ENCODE peak calls at places on chromosomes 11 and 22, in ten cellular contexts. One of them, this sample, is unnamed.

GRCh38 chr22:24486501-24486921 is 8.6 kb upstream of the UPB1 start:
- DNase-seq in PC-9: peak; percentile 34
- DNase-seq in thoracic aorta: no peak
- DNase-seq in heart right ventricle: no peak
- DNase-seq in endothelial cell of umbilical vein: peak; percentile 77
- DNase-seq in aorta: no peak
- DNase-seq in transverse colon: no peak
- DNase-seq in spleen: no peak
- DNase-seq in NT2/D1: no peak
- DNase-seq in tibial nerve: no peak
- DNase-seq in this sample: no peak

GRCh38 chr22:21834869-21835268 is 32.6 kb downstream of the MAPK1 start:
- DNase-seq in tibial nerve: no peak
- DNase-seq in thoracic aorta: no peak
- DNase-seq in aorta: no peak
- DNase-seq in spleen: no peak
- DNase-seq in heart right ventricle: no peak
- DNase-seq in transverse colon: no peak
- DNase-seq in PC-9: no peak
- DNase-seq in endothelial cell of umbilical vein: no peak
- DNase-seq in NT2/D1: no peak
- DNase-seq in this sample: no peak

GRCh38 chr11:95576149-95576851 is 213.3 kb downstream of the FAM76B start:
- DNase-seq in endothelial cell of umbilical vein: no peak
- DNase-seq in PC-9: no peak
- DNase-seq in transverse colon: no peak
- DNase-seq in heart right ventricle: no peak
- DNase-seq in aorta: no peak
- DNase-seq in spleen: no peak
- DNase-seq in tibial nerve: no peak
- DNase-seq in NT2/D1: no peak
- DNase-seq in thoracic aorta: no peak
- DNase-seq in this sample: no peak

GRCh38 chr11:101738494-101738893 is 154.7 kb upstream of the TRPC6 start:
- DNase-seq in NT2/D1: no peak
- DNase-seq in endothelial cell of umbilical vein: no peak
- DNase-seq in spleen: no peak
- DNase-seq in transverse colon: no peak
- DNase-seq in aorta: no peak
- DNase-seq in PC-9: no peak
- DNase-seq in tibial nerve: no peak
- DNase-seq in heart right ventricle: no peak
- DNase-seq in thoracic aorta: no peak
- DNase-seq in this sample: no peak

GRCh38 chr11:126347751-126348628 is 7.5 kb upstream of the ST3GAL4 start:
- DNase-seq in tibial nerve: no peak
- DNase-seq in endothelial cell of umbilical vein: no peak
- DNase-seq in PC-9: no peak
- DNase-seq in spleen: peak; percentile 74
- DNase-seq in aorta: peak; percentile 63
- DNase-seq in thoracic aorta: no peak
- DNase-seq in NT2/D1: no peak
- DNase-seq in transverse colon: no peak
- DNase-seq in heart right ventricle: no peak
- DNase-seq in this sample: no peak

GRCh38 chr11:1199689-1200610 is 22.9 kb upstream of the MUC5B start:
- DNase-seq in aorta: peak; percentile 75
- DNase-seq in spleen: peak; percentile 70
- DNase-seq in NT2/D1: no peak
- DNase-seq in endothelial cell of umbilical vein: no peak
- DNase-seq in PC-9: no peak
- DNase-seq in heart right ventricle: no peak
- DNase-seq in thoracic aorta: no peak
- DNase-seq in tibial nerve: no peak
- DNase-seq in transverse colon: peak; percentile 30
- DNase-seq in this sample: peak; percentile 6

GRCh38 chr11:30586251-30587144 is at the start of gene MPPED2:
- DNase-seq in thoracic aorta: no peak
- DNase-seq in PC-9: no peak
- DNase-seq in tibial nerve: no peak
- DNase-seq in heart right ventricle: peak; percentile 57
- DNase-seq in NT2/D1: peak; percentile 33
- DNase-seq in endothelial cell of umbilical vein: no peak
- DNase-seq in transverse colon: peak; percentile 25
- DNase-seq in spleen: peak; percentile 83
- DNase-seq in aorta: peak; percentile 83
- DNase-seq in this sample: no peak

GRCh38 chr22:40654522-40655167 is 18.1 kb upstream of the MRTFA start:
- DNase-seq in spleen: no peak
- DNase-seq in heart right ventricle: peak; percentile 77
- DNase-seq in tibial nerve: peak; percentile 68
- DNase-seq in thoracic aorta: no peak
- DNase-seq in transverse colon: peak; percentile 37
- DNase-seq in PC-9: no peak
- DNase-seq in aorta: no peak
- DNase-seq in endothelial cell of umbilical vein: peak; percentile 60
- DNase-seq in NT2/D1: no peak
- DNase-seq in this sample: no peak

GRCh38 chr11:78065239-78065638 is 1.6 kb downstream of the THRSP start:
- DNase-seq in transverse colon: no peak
- DNase-seq in aorta: no peak
- DNase-seq in endothelial cell of umbilical vein: no peak
- DNase-seq in heart right ventricle: no peak
- DNase-seq in NT2/D1: no peak
- DNase-seq in PC-9: no peak
- DNase-seq in tibial nerve: no peak
- DNase-seq in spleen: no peak
- DNase-seq in thoracic aorta: no peak
- DNase-seq in this sample: no peak

GRCh38 chr11:94895971-94896370 is 77.4 kb downstream of the CWC15 start:
- DNase-seq in tibial nerve: no peak
- DNase-seq in aorta: no peak
- DNase-seq in heart right ventricle: no peak
- DNase-seq in endothelial cell of umbilical vein: peak; percentile 43
- DNase-seq in transverse colon: no peak
- DNase-seq in spleen: no peak
- DNase-seq in PC-9: no peak
- DNase-seq in NT2/D1: no peak
- DNase-seq in thoracic aorta: no peak
- DNase-seq in this sample: no peak

GRCh38 chr11:50032574-50032973 is at the start of gene OR4C45:
- DNase-seq in aorta: no peak
- DNase-seq in PC-9: no peak
- DNase-seq in thoracic aorta: no peak
- DNase-seq in endothelial cell of umbilical vein: no peak
- DNase-seq in heart right ventricle: no peak
- DNase-seq in spleen: no peak
- DNase-seq in NT2/D1: no peak
- DNase-seq in transverse colon: no peak
- DNase-seq in tibial nerve: no peak
- DNase-seq in this sample: no peak

GRCh38 chr11:50030193-50030592 is 2.5 kb upstream of the OR4C45 start:
- DNase-seq in thoracic aorta: no peak
- DNase-seq in transverse colon: no peak
- DNase-seq in aorta: no peak
- DNase-seq in PC-9: no peak
- DNase-seq in NT2/D1: no peak
- DNase-seq in spleen: no peak
- DNase-seq in endothelial cell of umbilical vein: no peak
- DNase-seq in heart right ventricle: no peak
- DNase-seq in tibial nerve: no peak
- DNase-seq in this sample: no peak
- H3K9me3 ChIP-seq in thoracic aorta: no peaks in the 10 kb centered on the region
- H3K9me3 ChIP-seq in transverse colon: no peaks in the 10 kb centered on the region
- H3K9me3 ChIP-seq in aorta: peaks cover 3% of the 10 kb centered on the region
- H3K9me3 ChIP-seq in PC-9: no peaks in the 10 kb centered on the region
- H3K9me3 ChIP-seq in NT2/D1: no peaks in the 10 kb centered on the region
- H3K9me3 ChIP-seq in spleen: peaks cover 18% of the 10 kb centered on the region
- H3K9me3 ChIP-seq in endothelial cell of umbilical vein: peaks cover 2% of the 10 kb centered on the region
- H3K9me3 ChIP-seq in heart right ventricle: no peaks in the 10 kb centered on the region
- H3K9me3 ChIP-seq in tibial nerve: no peaks in the 10 kb centered on the region
- H3K9me3 ChIP-seq in this sample: no peaks in the 10 kb centered on the region

DNA sequence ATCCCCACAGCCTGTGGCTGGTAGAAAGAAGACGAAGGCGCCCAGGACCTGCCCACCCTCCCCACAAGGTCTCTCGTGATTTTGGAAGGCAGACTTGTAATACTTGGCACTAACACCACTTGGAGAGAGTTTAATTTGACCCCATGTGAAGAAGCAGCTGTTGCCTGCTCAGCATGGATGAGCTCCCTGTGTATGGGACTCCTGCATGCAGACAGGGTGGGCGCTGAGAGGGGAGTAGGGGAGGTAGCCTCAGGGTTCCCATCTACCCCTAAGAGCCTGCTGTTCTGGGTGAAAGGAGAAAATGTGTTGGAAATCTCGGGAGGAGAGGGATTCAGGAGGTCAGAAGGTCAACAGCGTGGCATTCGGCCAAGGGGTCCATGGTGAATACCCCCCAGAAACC is 625.9 kb downstream of the TBC1D22A start:
- DNase-seq in heart right ventricle: no peak
- DNase-seq in transverse colon: no peak
- DNase-seq in spleen: peak; percentile 23
- DNase-seq in aorta: no peak
- DNase-seq in endothelial cell of umbilical vein: no peak
- DNase-seq in tibial nerve: no peak
- DNase-seq in PC-9: no peak
- DNase-seq in NT2/D1: no peak
- DNase-seq in thoracic aorta: no peak
- DNase-seq in this sample: no peak
- H3K9me3 ChIP-seq in heart right ventricle: no peaks in the 10 kb centered on the region
- H3K9me3 ChIP-seq in transverse colon: no peaks in the 10 kb centered on the region
- H3K9me3 ChIP-seq in spleen: no peaks in the 10 kb centered on the region
- H3K9me3 ChIP-seq in aorta: no peaks in the 10 kb centered on the region
- H3K9me3 ChIP-seq in endothelial cell of umbilical vein: no peaks in the 10 kb centered on the region
- H3K9me3 ChIP-seq in tibial nerve: no peaks in the 10 kb centered on the region
- H3K9me3 ChIP-seq in PC-9: no peaks in the 10 kb centered on the region
- H3K9me3 ChIP-seq in NT2/D1: no peaks in the 10 kb centered on the region
- H3K9me3 ChIP-seq in thoracic aorta: no peaks in the 10 kb centered on the region
- H3K9me3 ChIP-seq in this sample: no peaks in the 10 kb centered on the region

GRCh38 chr11:111378185-111378772 is 796 bp downstream of the POU2AF1 start:
- DNase-seq in aorta: no peak
- DNase-seq in PC-9: no peak
- DNase-seq in transverse colon: no peak
- DNase-seq in spleen: no peak
- DNase-seq in NT2/D1: no peak
- DNase-seq in thoracic aorta: no peak
- DNase-seq in tibial nerve: no peak
- DNase-seq in heart right ventricle: no peak
- DNase-seq in endothelial cell of umbilical vein: no peak
- DNase-seq in this sample: no peak

GRCh38 chr11:111378773-111379499 is at the start of gene POU2AF1:
- DNase-seq in spleen: peak; percentile 95
- DNase-seq in heart right ventricle: no peak
- DNase-seq in tibial nerve: no peak
- DNase-seq in thoracic aorta: no peak
- DNase-seq in PC-9: no peak
- DNase-seq in transverse colon: peak; percentile 75
- DNase-seq in NT2/D1: no peak
- DNase-seq in aorta: no peak
- DNase-seq in endothelial cell of umbilical vein: no peak
- DNase-seq in this sample: peak; percentile 27

GRCh38 chr11:111379500-111380136 is 543 bp upstream of the POU2AF1 start:
- DNase-seq in PC-9: no peak
- DNase-seq in heart right ventricle: no peak
- DNase-seq in NT2/D1: no peak
- DNase-seq in endothelial cell of umbilical vein: no peak
- DNase-seq in thoracic aorta: no peak
- DNase-seq in transverse colon: no peak
- DNase-seq in aorta: no peak
- DNase-seq in spleen: no peak
- DNase-seq in tibial nerve: no peak
- DNase-seq in this sample: no peak

GRCh38 chr11:111384494-111384893 is 5.4 kb upstream of the POU2AF1 start:
- DNase-seq in thoracic aorta: no peak
- DNase-seq in PC-9: no peak
- DNase-seq in spleen: no peak
- DNase-seq in endothelial cell of umbilical vein: no peak
- DNase-seq in transverse colon: no peak
- DNase-seq in tibial nerve: no peak
- DNase-seq in NT2/D1: no peak
- DNase-seq in aorta: no peak
- DNase-seq in heart right ventricle: no peak
- DNase-seq in this sample: no peak

DNA sequence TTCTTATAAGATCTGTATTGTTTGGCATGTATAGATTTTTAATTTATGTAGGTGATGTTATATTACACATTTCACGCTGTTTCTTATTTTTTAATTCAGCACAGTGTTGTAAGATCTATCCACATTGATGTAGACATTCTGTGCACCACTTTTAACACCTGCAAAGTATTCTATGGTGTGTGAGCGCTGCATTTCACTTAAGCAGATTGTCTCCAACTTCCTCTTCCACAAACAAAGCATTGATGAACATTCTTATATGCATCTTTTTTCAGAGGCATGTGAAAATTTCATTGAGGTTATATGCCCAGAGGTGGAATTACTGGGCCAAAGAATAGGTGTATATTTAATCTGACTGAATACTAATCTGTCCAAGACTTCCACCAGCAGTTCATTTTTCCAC is 3.4 kb upstream of the POU2AF1 start:
- DNase-seq in NT2/D1: no peak
- DNase-seq in heart right ventricle: no peak
- DNase-seq in transverse colon: no peak
- DNase-seq in PC-9: no peak
- DNase-seq in tibial nerve: no peak
- DNase-seq in endothelial cell of umbilical vein: no peak
- DNase-seq in spleen: no peak
- DNase-seq in thoracic aorta: no peak
- DNase-seq in aorta: no peak
- DNase-seq in this sample: no peak
- H3K9me3 ChIP-seq in NT2/D1: no peaks in the 10 kb centered on the region
- H3K9me3 ChIP-seq in heart right ventricle: no peaks in the 10 kb centered on the region
- H3K9me3 ChIP-seq in transverse colon: no peaks in the 10 kb centered on the region
- H3K9me3 ChIP-seq in PC-9: peaks cover 3% of the 10 kb centered on the region
- H3K9me3 ChIP-seq in tibial nerve: no peaks in the 10 kb centered on the region
- H3K9me3 ChIP-seq in endothelial cell of umbilical vein: no peaks in the 10 kb centered on the region
- H3K9me3 ChIP-seq in spleen: peaks cover 10% of the 10 kb centered on the region
- H3K9me3 ChIP-seq in thoracic aorta: no peaks in the 10 kb centered on the region
- H3K9me3 ChIP-seq in aorta: no peaks in the 10 kb centered on the region
- H3K9me3 ChIP-seq in this sample: no peaks in the 10 kb centered on the region

GRCh38 chr11:54832676-54833075 is 126.0 kb downstream of the OR4A5 start:
- DNase-seq in PC-9: no peak
- DNase-seq in transverse colon: no peak
- DNase-seq in aorta: peak; percentile 25
- DNase-seq in spleen: peak; percentile 18
- DNase-seq in heart right ventricle: no peak
- DNase-seq in tibial nerve: no peak
- DNase-seq in NT2/D1: no peak
- DNase-seq in thoracic aorta: no peak
- DNase-seq in endothelial cell of umbilical vein: no peak
- DNase-seq in this sample: no peak
- H3K9me3 ChIP-seq in PC-9: peaks cover 26% of the 10 kb centered on the region
- H3K9me3 ChIP-seq in transverse colon: peaks cover 52% of the 10 kb centered on the region
- H3K9me3 ChIP-seq in aorta: peaks cover under 1% of the 10 kb centered on the region
- H3K9me3 ChIP-seq in spleen: peaks cover 94% of the 10 kb centered on the region
- H3K9me3 ChIP-seq in heart right ventricle: peaks cover 43% of the 10 kb centered on the region
- H3K9me3 ChIP-seq in tibial nerve: no peaks in the 10 kb centered on the region
- H3K9me3 ChIP-seq in NT2/D1: peaks cover 30% of the 10 kb centered on the region
- H3K9me3 ChIP-seq in thoracic aorta: peaks cover 30% of the 10 kb centered on the region
- H3K9me3 ChIP-seq in endothelial cell of umbilical vein: peaks cover 4% of the 10 kb centered on the region
- H3K9me3 ChIP-seq in this sample: no peaks in the 10 kb centered on the region

GRCh38 chr11:2645779-2646118 is 54.0 kb downstream of the KCNQ1OT1 start:
- DNase-seq in NT2/D1: no peak
- DNase-seq in endothelial cell of umbilical vein: no peak
- DNase-seq in heart right ventricle: no peak
- DNase-seq in aorta: no peak
- DNase-seq in transverse colon: no peak
- DNase-seq in thoracic aorta: no peak
- DNase-seq in PC-9: no peak
- DNase-seq in spleen: no peak
- DNase-seq in tibial nerve: no peak
- DNase-seq in this sample: no peak
- H3K9me3 ChIP-seq in NT2/D1: peaks cover 99% of the 10 kb centered on the region
- H3K9me3 ChIP-seq in endothelial cell of umbilical vein: peaks cover 8% of the 10 kb centered on the region
- H3K9me3 ChIP-seq in heart right ventricle: peaks cover 81% of the 10 kb centered on the region
- H3K9me3 ChIP-seq in aorta: peaks cover 14% of the 10 kb centered on the region
- H3K9me3 ChIP-seq in transverse colon: peaks cover 94% of the 10 kb centered on the region
- H3K9me3 ChIP-seq in thoracic aorta: peaks cover 76% of the 10 kb centered on the region
- H3K9me3 ChIP-seq in PC-9: peaks cover 65% of the 10 kb centered on the region
- H3K9me3 ChIP-seq in spleen: peaks cover 100% of the 10 kb centered on the region
- H3K9me3 ChIP-seq in tibial nerve: peaks cover 6% of the 10 kb centered on the region
- H3K9me3 ChIP-seq in this sample: peaks cover 16% of the 10 kb centered on the region

This sample was measured in T-helper 17 cell.